ENCODE peak calls at places on chromosomes 11 and 22, in six cellular contexts. M is IMR-90, N is GM12878, Y is HepG2, F is H1, X is K562. S is an unnamed sample. For H3K4me1, the result is how much of the 10 kb centered on the place peaks cover.

GRCh38 chr11:60169264-60169915 is 13.5 kb downstream of the MS4A6A start:
- DNase-seq in F (peak), M (no peak), X (no peak), N (no peak), Y (peak), S (peak)

GRCh38 chr11:17343907-17344306 is 7.7 kb upstream of the NCR3LG1 start:
- DNase-seq in Y (no peak), N (no peak), X (no peak), M (peak), F (no peak), S (no peak)

GRCh38 chr11:18773681-18774080 is 17.9 kb downstream of the PTPN5 start:
- DNase-seq in Y (no peak), N (no peak), M (no peak), F (no peak), X (no peak), S (no peak)

GRCh38 chr11:32069361-32070058 is 21.4 kb upstream of the RCN1 start:
- DNase-seq in N (no peak), F (no peak), Y (no peak), X (no peak), M (no peak), S (no peak)

GRCh38 chr22:46561435-46561905 is 24.1 kb upstream of the CELSR1 start:
- DNase-seq in F (no peak), M (peak), Y (peak), N (peak), X (peak), S (peak)

GRCh38 chr11:81033779-81034550 is 1593.1 kb upstream of the TENM4 start:
- DNase-seq in N (no peak), X (no peak), M (no peak), F (no peak), Y (no peak), S (no peak)

GRCh38 chr11:11442791-11443190 is 89.7 kb upstream of the CSNK2A3 start:
- DNase-seq in Y (no peak), F (no peak), M (no peak), N (no peak), X (no peak), S (no peak)

GRCh38 chr22:35119494-35119893 is 53.5 kb downstream of the ISX start:
- DNase-seq in N (no peak), F (no peak), Y (no peak), X (no peak), M (no peak), S (no peak)

GRCh38 chr22:22201185-22201924 is 43.2 kb upstream of the VPREB1 start:
- DNase-seq in F (peak), N (no peak), M (peak), Y (peak), X (peak), S (peak)

GRCh38 chr22:29479417-29480261 is at the start of gene NEFH:
- DNase-seq in X (peak), N (no peak), Y (no peak), M (no peak), F (peak), S (no peak)

GRCh38 chr11:110873953-110874352 is 161.7 kb upstream of the ARHGAP20 start:
- DNase-seq in X (no peak), M (no peak), Y (no peak), N (no peak), F (no peak), S (no peak)

GRCh38 chr11:76141901-76142300 is 64.4 kb downstream of the WNT11 start:
- DNase-seq in X (no peak), N (no peak), Y (no peak), M (peak), F (no peak), S (no peak)
- TF ChIP-seq POLR2A in X (no peak), N (no peak), Y (no peak), M (no peak), F (no peak), S (no peak)

GRCh38 chr11:23727821-23728220 is 769.0 kb upstream of the LUZP2 start:
- DNase-seq in X (no peak), Y (no peak), M (peak), N (no peak), F (no peak), S (no peak)

GRCh38 chr11:23729088-23729487 is 767.8 kb upstream of the LUZP2 start:
- DNase-seq in X (no peak), F (no peak), M (no peak), N (no peak), Y (no peak), S (no peak)

GRCh38 chr11:23730307-23730998 is 766.4 kb upstream of the LUZP2 start:
- DNase-seq in X (peak), Y (no peak), M (no peak), N (no peak), F (no peak), S (no peak)

DNA sequence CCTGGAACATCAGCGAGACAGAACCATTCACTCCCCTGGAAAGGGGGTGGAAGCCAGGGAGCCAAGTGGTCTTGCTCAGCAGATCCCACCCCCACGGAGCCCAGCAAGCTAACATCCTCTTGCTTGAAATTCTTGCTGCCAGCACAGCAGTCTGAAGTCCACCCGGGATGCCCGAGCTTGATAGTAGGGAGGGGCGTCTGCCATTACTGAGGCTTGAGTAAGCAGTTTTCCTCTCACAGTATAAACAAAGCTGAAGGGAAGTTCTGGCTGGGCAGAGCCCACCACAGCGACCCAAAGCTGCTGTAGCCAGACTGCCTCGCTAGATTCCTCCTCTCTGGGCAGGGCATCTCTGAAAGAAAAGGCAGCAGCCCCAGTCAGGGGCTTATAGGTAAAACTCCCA is 764.8 kb upstream of the LUZP2 start:
- DNase-seq in Y (peak), X (no peak), N (no peak), M (peak), F (no peak), S (peak)
- H3K4me1 ChIP-seq in Y (under half), X (under half), N (under half), M (under half), F (under half), S (under half)

DNA sequence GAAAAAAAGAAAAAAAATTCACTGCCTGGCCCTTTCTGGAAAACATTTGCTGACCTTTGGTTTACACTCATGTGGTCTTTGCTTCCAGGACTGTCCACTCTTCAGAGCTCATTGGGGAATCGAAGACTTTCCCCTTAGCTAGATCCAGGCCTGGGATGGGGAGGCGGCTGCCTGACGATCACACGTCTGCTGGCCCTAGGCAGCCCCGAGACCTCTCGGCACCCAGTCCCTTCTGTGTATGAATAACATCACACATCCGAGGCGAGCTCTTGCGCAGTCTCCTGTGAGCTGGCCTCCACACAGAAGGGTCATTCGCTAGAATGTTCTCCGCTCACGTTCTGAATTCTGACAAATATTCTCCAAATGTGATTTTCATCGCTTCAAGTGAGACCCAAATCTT is 25.7 kb upstream of the GAL start:
- DNase-seq in X (no peak), Y (no peak), M (peak), N (no peak), F (no peak), S (no peak)
- TF ChIP-seq RFX5 in X (no peak), Y (no peak), M (no peak), N (no peak), F (no peak), S (no peak)

GRCh38 chr11:6099577-6099976 is 7.9 kb upstream of the OR56B4 start:
- DNase-seq in X (no peak), Y (no peak), F (no peak), M (no peak), N (no peak), S (no peak)

GRCh38 chr11:6096417-6096816 is 11.1 kb upstream of the OR56B4 start:
- DNase-seq in F (no peak), M (peak), N (no peak), X (no peak), Y (no peak), S (no peak)

DNA sequence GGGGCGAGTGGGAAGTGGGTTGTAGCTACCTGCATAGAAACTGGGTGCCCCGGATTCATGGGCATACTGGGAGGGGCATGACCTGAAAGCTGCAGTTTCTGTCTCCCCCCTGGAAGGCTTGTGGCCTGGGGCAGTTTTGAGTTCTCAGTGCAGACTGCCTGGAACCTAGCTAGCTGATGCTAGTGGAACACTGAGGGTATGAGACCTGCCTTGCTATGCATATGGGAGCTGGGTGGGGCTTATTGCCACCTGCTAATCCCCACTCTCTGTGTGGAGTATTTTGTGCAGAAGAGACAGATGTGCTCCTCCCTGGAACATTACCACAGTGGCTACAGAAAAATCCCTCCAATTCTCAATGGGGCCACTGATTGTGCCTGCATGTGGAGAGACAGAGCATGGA is 11.7 kb upstream of the OR56B4 start:
- DNase-seq in N (no peak), X (no peak), M (no peak), F (no peak), Y (no peak), S (no peak)
- TF ChIP-seq POLR2A in N (no peak), X (no peak), M (no peak), F (no peak), Y (no peak), S (no peak)

GRCh38 chr22:42617155-42617983 is 2.7 kb upstream of the POLDIP3 start:
- DNase-seq in X (no peak), M (no peak), Y (no peak), F (no peak), N (no peak), S (no peak)
- H3K4me1 ChIP-seq in X (under half), M (under half), Y (under half), F (under half), N (under half), S (under half)

DNA sequence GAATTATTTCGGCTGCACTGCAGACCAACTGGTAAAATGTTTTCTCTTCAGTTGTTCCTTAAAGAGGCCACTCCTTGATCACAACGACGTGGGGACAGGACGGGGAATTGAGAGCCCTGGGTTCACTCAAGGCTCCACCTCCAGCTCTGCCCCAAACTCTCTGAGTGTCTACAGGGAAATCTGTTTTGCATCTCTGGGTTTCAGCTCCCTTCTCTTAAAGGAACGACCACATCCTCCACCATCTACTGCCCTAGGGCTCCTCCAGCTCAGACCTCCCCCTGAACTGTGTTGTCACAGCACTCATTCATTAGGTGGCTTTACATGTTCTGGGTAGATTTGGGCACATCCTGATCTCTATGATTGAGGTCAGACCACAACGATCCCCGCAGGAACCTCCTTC is 5.1 kb upstream of the PPFIA1 start:
- DNase-seq in X (no peak), M (no peak), F (no peak), N (no peak), Y (no peak), S (no peak)
- TF ChIP-seq RFX5 in X (no peak), M (no peak), F (no peak), N (no peak), Y (no peak), S (no peak)

GRCh38 chr11:93741094-93741881 is at the start of the genes C11orf54 and TAF1D:
- DNase-seq in M (peak), X (peak), F (peak), Y (peak), N (peak), S (peak)
- TF ChIP-seq POLR2A in M (peak), X (peak), F (peak), Y (peak), N (peak), S (peak)

DNA sequence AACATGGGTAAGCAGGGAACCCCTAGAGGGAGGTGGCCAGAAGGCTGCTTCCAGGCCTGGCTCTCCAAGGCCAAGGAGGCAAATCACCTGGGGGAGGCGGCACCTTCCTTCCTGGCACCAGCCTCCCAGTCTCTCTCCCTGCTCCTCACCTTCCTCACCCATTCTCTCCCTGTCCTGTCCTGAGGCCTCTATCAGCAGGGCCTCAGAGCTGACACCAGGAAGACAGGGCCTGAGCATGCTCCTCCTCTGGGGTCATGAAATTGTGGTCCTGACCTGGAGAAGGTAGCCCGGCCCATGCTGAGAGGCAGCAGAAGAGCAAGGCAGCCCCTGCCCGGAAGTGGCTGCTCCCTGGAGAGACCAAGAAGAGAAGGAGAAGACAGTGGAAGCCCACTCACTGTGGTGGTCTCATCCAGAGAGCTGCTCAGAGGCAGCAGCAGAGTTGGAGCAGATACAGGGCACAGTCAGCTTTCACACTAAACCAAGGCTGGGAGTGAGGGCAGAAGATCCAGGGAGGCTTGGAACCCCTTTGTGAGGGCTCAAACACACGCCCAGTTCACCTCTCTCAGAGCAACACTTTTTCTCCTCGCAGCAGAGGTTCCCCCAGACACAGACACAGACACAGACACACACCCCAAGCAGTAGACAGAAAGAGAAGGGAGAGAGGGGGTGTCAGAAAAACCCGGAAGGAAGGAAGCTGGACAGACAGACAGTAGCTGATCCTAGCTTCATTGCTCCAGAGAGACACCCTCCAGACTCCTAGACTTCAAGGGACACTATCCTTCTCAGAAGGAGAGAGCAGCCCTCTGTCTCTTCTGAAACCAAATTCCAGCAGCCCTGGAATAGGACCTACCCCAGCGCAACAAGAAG is 1.8 kb downstream of the BCL9L start:
- DNase-seq in Y (no peak), X (no peak), F (peak), N (no peak), M (no peak), S (no peak)
- H3K4me1 ChIP-seq in Y (half or more), X (half or more), F (half or more), N (under half), M (under half), S (under half)

GRCh38 chr11:107963091-107963490 is 34.8 kb downstream of the RAB39A start:
- DNase-seq in X (no peak), F (no peak), Y (no peak), M (no peak), N (no peak), S (no peak)

GRCh38 chr11:107956543-107956942 is 28.3 kb downstream of the RAB39A start:
- DNase-seq in M (no peak), X (no peak), F (no peak), Y (no peak), N (no peak), S (no peak)

GRCh38 chr11:107962181-107962580 is 33.9 kb downstream of the RAB39A start:
- DNase-seq in M (no peak), N (no peak), X (no peak), Y (no peak), F (no peak), S (no peak)

GRCh38 chr11:107957109-107957588 is 28.9 kb downstream of the RAB39A start:
- DNase-seq in Y (no peak), N (peak), M (no peak), F (no peak), X (no peak), S (no peak)

DNA sequence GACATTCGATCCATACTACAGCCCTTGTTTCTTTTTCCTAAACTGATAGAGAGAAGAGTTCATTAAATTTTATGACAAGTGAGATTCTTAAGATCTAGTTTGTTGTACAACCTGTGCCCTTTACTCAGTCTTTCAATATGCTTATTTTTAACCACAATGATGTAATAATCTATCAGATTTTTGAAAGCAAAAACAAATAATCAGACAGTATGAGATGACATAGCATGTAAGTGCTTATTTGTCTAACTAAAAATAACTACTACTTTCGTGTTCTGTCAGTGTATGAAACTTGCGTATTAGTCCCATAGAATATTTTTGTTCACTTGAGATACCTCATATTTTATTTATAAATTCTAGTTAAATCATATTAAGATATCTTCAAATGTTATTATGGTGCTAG is 33.2 kb downstream of the RAB39A start:
- DNase-seq in Y (no peak), F (no peak), N (no peak), M (no peak), X (no peak), S (no peak)
- TF ChIP-seq RFX5 in Y (no peak), F (no peak), N (no peak), M (no peak), X (no peak), S (no peak)

DNA sequence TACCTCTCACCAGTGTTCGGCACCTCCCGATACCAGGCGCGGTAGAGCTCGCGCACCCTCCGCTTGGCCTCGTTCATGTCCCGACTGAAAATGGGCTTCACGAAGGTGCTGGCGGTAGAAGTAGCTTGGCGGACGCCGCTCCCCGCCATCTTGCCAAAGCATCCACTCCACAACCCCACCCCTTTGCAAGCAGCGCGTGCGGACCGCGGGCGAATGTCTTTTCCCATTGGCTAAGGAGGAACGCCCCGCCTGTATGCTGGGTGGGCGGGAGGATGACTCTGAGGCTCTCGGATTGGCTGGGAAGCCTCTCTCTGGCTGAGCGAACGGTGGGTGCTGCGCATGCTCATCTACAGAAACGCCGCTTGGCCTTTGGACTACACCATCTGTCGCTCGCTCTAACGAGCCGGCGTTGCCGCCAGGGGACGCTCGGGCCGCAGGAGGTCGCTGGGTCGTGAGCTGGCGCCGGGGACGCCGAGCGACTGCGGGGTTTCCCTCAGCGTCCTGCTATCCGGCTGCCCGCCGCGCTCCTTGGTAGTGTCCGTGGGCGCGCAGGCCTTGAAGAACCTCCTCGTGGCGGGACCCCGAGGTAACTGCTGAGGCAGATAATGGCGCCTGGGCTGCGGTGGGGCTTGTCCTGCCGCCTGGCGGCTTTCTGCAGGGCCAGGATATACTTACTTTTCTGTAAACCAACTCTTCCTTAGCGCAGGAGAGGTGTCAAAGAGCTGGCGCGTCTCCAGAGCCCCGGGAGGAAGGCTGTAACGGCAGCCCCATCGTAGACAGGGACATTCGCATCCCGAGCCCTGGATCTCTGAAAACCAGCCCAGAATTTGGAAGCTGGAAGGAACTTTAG is at the start of gene NDUFA6:
- DNase-seq in Y (peak), F (peak), X (peak), N (peak), M (peak), S (peak)
- TF ChIP-seq POLR2A in Y (peak), F (peak), X (peak), N (peak), M (peak), S (peak)

S was measured in A549.